ENCODE peak calls at places on chromosomes 16 and 17, in seven cellular contexts. R is prostate gland, D is GM12878, Z is GM23338, I is stomach, N is K562, A is endothelial cell of umbilical vein. P is an unnamed sample. For H3K4me1, the result is how much of the 10 kb centered on the place peaks cover.

GRCh38 chr16:54462766-54463165 is 176.2 kb upstream of the IRX3 start:
- DNase-seq in R (no peak), D (no peak), Z (no peak), I (no peak), N (no peak), A (no peak), P (no peak)

GRCh38 chr16:65543781-65544740 is 422.2 kb upstream of the CDH11 start:
- DNase-seq in R (no peak), D (no peak), Z (no peak), I (no peak), N (no peak), A (no peak), P (no peak)

GRCh38 chr16:19094542-19095365 is 19.0 kb upstream of the ITPRIPL2 start:
- DNase-seq in R (no peak), D (no peak), Z (peak), I (peak), N (no peak), A (no peak), P (peak)

GRCh38 chr17:17681744-17682292 is 560 bp downstream of the RAI1 start:
- DNase-seq in R (peak), D (no peak), Z (no peak), I (no peak), N (peak), A (no peak), P (peak)

GRCh38 chr16:48206594-48207242 is 37.4 kb upstream of the LONP2 start:
- DNase-seq in R (no peak), D (no peak), Z (no peak), I (no peak), N (no peak), A (no peak), P (no peak)

GRCh38 chr17:16258916-16259315 is 41.9 kb downstream of the PIGL start:
- DNase-seq in R (no peak), D (no peak), Z (no peak), I (no peak), N (no peak), A (no peak), P (no peak)

GRCh38 chr17:2691069-2691871 is 20.3 kb downstream of the CLUH start:
- DNase-seq in R (no peak), D (no peak), Z (no peak), I (no peak), N (no peak), A (no peak), P (no peak)

GRCh38 chr16:75114179-75114945 is 2.2 kb downstream of the LDHD start:
- DNase-seq in R (no peak), D (no peak), Z (no peak), I (no peak), N (no peak), A (no peak), P (no peak)

DNA sequence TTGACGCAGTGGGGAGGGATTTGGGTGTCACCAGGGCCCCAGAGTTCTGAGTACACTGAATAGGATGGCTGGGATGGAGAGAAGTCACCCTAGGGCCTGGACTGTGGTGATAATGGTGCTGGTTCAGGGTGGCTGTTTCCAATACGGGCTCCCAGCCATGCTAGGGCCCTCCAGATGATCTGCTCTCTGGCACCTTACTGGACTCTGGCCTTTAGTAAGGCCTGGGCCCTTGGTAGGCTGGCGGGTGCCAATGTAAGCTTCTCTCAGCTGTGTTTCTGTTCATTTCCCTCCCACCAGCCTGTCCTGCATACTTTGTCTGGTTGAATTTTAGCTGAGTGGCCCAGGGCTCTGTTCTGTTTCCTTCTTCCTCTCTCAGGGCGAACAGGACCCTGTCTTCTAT is 2.8 kb downstream of the PLA2G15 start:
- DNase-seq in R (no peak), D (no peak), Z (no peak), I (no peak), N (no peak), A (no peak), P (no peak)
- H3K4me1 ChIP-seq in R (under half), D (under half), Z (under half), I (under half), N (under half), A (under half), P (under half)

GRCh38 chr17:7577327-7578199 is 1.9 kb upstream of the CD68 start:
- DNase-seq in R (no peak), D (no peak), Z (no peak), I (no peak), N (no peak), A (no peak), P (no peak)
- H3K4me3 ChIP-seq in R (no peak), D (no peak), Z (no peak), I (no peak), N (no peak), A (no peak), P (no peak)

DNA sequence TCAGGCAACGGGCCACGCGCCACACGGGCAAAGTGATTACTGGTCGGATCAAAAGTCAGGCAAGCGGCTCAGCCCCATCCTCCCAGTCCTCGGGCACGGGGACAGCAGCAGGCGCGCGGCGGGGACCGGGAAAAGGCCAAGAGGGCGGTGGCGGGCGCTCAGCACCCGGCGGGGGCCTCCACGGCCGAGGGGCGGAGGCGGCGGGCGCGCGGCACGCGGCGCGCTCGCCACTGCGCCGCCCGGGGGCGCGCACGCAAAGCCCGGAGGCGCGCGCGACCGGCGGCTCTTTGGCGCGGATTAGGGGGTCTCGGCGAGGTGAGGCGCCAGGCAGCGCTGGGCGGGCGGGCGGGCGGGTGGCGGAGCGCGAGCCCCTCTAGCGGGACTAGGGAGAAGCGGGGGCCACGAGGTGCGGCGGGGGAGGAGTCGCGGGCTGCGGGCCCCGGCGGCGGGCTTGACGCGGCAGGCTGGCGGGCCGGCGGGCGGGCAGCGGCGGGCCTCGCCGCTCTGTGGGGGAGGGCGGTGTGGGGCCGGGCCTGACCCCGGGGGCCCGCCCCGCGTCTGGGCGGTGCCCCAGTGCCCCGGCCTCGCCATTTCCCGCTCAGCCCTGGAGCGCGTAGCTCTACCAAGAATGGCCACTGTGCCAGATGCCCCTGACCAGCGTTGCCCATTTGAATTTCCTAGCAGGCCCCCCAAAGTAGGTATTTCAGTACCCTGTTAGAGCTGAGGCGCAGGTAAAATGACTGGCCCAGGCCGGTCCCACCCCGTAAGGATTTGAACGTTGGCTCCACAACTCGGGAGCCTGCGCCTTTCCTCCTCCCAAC is at the start of the genes ACACA and TADA2A:
- DNase-seq in R (peak), D (no peak), Z (peak), I (peak), N (peak), A (peak), P (peak)
- TF ChIP-seq POLR2AphosphoS5 in R (peak), D (peak), Z (peak), I (peak), N (peak), A (peak), P (peak)

DNA sequence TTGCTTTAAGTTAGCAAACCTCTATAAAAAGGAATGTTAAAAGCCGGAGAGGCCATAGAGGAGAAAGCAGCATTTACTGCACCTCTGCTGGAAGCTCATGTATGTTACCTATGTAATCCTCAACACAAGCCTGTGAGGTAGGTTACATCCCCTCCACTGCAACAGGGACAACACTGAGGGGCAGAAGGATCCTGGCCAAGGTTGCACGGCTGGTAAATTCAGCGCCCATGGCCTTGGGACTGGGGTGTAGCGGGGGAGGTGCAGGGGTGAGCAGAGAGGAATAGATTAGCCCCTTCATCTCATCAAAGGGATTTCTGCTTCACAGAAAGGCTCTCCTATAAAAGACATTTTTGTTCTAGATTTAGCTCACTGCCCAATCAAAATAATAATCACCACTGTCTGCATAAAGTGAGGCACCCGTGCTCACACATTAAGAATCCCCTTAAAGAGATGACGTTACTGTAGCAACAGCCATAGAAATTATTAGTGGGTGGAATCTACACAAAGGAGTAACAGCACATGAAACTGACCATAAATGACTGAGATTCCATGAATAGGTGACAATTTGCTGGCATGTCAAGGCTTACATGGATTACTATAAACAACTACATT is 3.3 kb downstream of the ZCCHC14 start:
- DNase-seq in R (no peak), D (no peak), Z (no peak), I (no peak), N (no peak), A (no peak), P (no peak)
- H3K4me1 ChIP-seq in R (under half), D (under half), Z (under half), I (half or more), N (under half), A (under half), P (half or more)

DNA sequence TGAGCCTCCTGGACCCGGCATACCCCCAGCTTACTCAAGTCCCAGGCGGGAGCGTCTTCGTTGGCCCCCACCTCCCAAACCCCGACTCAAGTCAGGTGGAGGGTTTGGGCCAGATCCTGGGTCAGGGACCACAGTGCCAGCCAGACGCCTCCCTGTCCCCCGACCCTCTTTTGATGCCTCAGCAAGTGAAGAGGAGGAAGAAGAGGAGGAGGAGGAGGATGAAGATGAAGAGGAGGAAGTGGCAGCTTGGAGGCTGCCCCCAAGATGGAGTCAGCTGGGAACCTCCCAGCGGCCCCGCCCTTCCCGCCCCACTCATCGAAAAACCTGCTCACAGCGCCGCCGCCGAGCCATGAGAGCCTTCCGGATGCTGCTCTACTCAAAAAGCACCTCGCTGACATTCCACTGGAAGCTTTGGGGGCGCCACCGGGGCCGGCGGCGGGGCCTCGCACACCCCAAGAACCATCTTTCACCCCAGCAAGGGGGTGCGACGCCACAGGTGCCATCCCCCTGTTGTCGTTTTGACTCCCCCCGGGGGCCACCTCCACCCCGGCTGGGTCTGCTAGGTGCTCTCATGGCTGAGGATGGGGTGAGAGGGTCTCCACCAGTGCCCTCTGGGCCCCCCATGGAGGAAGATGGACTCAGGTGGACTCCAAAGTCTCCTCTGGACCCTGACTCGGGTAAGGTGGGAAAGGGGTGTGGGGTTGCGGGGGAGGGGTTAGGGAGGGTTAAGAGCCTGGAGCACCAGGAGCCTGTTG is 1.6 kb downstream of the SENP3 start:
- DNase-seq in R (no peak), D (no peak), Z (peak), I (no peak), N (no peak), A (no peak), P (no peak)
- H3K4me3 ChIP-seq in R (peak), D (peak), Z (peak), I (peak), N (peak), A (no peak), P (no peak)

GRCh38 chr16:53082509-53082908 is 27.7 kb downstream of the CHD9 start:
- DNase-seq in R (no peak), D (no peak), Z (no peak), I (no peak), N (no peak), A (no peak), P (no peak)

GRCh38 chr16:53081032-53081424 is 26.2 kb downstream of the CHD9 start:
- DNase-seq in R (no peak), D (no peak), Z (no peak), I (no peak), N (no peak), A (no peak), P (no peak)

GRCh38 chr16:53081686-53082407 is 27.1 kb downstream of the CHD9 start:
- DNase-seq in R (no peak), D (no peak), Z (no peak), I (no peak), N (no peak), A (no peak), P (no peak)

GRCh38 chr16:53078765-53079484 is 24.1 kb downstream of the CHD9 start:
- DNase-seq in R (no peak), D (no peak), Z (no peak), I (no peak), N (peak), A (no peak), P (no peak)

DNA sequence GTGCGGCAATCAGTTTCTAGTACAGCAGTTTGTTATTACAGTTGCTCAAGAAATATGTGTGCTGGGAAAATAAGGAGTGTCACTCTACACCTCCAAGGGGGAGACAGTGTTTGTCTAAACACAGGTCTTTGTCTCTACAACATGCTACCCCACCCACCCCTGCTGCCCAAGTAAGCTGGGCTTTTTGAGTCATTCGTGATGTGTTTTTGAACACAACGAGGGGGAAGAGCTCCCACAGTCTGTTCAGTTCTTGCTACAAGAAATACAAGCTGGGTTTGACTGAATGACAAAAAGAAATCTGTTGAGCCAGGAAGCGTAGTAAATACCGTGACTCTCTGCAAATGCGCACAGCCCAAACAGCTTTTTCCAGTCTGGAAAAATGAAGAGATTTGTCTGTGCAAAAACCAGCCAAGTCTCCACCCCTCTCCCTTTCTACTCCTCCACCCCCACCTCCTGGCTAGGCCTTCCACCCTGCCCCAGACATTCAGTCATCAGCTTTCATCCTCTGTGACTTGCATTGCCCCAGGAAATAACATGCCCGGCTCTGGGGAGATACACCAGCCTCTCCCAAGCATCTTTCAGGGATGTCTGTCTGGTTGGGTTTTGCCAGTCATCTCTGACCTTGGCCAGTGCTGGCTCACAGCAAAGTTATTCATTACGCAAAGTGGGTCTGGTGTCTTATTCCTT is 25.7 kb downstream of the CHD9 start:
- DNase-seq in R (peak), D (no peak), Z (no peak), I (no peak), N (no peak), A (peak), P (peak)
- TF ChIP-seq POLR2AphosphoS5 in R (peak), D (no peak), Z (no peak), I (peak), N (no peak), A (no peak), P (no peak)

DNA sequence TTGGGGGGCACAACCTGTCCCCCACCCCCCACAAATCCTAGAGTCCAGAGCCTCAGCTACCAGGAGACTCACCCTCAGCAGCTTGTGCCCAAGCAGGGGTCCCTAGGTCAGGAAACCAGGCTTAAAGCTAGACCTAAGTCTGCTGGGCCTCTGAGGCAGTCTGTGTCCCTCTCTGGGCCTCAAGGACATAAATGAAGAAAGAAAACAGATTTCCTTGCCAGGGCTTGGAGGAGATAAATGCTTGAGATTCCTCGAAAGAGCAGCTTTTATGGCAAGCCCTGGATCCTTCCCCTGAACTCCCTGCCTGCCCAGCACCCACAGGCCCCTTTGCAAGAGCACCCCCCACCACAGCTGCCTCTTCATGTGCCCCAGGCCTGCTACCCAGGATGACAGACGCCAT is 3.3 kb downstream of the SRCIN1 start:
- DNase-seq in R (no peak), D (no peak), Z (peak), I (no peak), N (no peak), A (no peak), P (no peak)
- H3K4me1 ChIP-seq in R (under half), D (under half), Z (half or more), I (under half), N (under half), A (under half), P (under half)

DNA sequence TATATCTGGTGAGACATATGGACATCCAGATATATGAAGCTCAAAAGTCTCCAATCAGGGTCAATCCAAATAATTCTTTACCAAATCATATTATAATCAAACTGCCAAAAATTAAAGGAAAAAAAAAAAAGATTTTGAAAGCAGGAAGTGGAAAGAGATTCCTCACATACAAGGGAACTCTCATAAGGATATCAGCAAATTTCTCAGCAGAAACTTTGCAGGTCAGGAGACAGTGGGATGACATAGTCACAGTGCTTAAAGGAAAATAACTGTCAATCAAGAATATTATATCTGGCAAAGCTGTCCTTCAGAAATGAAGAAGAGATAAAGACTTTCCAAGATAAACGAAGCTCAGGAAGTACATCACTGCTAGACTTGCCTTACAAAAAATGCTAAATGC is 40.0 kb upstream of the CDYL2 start:
- DNase-seq in R (no peak), D (no peak), Z (no peak), I (no peak), N (no peak), A (no peak), P (no peak)
- H3K4me3 ChIP-seq in R (no peak), D (no peak), Z (no peak), I (no peak), N (no peak), A (no peak), P (no peak)

GRCh38 chr17:57203076-57203475 is 53.2 kb upstream of the MSI2 start:
- DNase-seq in R (no peak), D (no peak), Z (no peak), I (no peak), N (no peak), A (no peak), P (no peak)
- TF ChIP-seq POLR2AphosphoS5 in R (no peak), D (no peak), Z (no peak), I (no peak), N (no peak), A (no peak), P (no peak)

GRCh38 chr16:69726313-69727060 is at the start of gene NQO1:
- DNase-seq in R (peak), D (peak), Z (peak), I (peak), N (peak), A (peak), P (peak)
- H3K4me1 ChIP-seq in R (under half), D (under half), Z (under half), I (under half), N (under half), A (under half), P (under half)

P was measured in transverse colon.